ENCODE peak calls at places on chromosome 12, in five cellular contexts. T is NT2/D1, B is HepG2, G is GM12878, F is H1. Z is an unnamed sample.

GRCh38 chr12:94435511-94435927 is 24.1 kb downstream of the CEP83 start:
- DNase-seq in T (no peak), B (no peak), G (no peak), F (no peak), Z (no peak)

GRCh38 chr12:121102307-121102706 is 30.4 kb upstream of the P2RX7 start:
- DNase-seq in T (no peak), B (no peak), G (no peak), F (no peak), Z (no peak)

GRCh38 chr12:63042646-63043045 is 107.7 kb upstream of the PPM1H start:
- DNase-seq in T (no peak), B (no peak), G (no peak), F (no peak), Z (no peak)

GRCh38 chr12:94186461-94187237 is 38.3 kb downstream of the PLXNC1 start:
- DNase-seq in T (no peak), B (no peak), G (no peak), F (peak; percentile 87), Z (no peak)

GRCh38 chr12:116066381-116067230 is 210.9 kb downstream of the MED13L start:
- DNase-seq in T (peak; percentile 36), B (peak; percentile 34), G (no peak), F (no peak), Z (peak; percentile 56)

GRCh38 chr12:3491938-3492867 is 1.2 kb downstream of the PRMT8 start:
- DNase-seq in T (peak; percentile 96), B (peak; percentile 2), G (no peak), F (peak; percentile 86), Z (peak; percentile 83)

GRCh38 chr12:6688543-6688999 is 604 bp downstream of the ZNF384 start:
- DNase-seq in T (peak; percentile 43), B (no peak), G (peak; percentile 48), F (no peak), Z (no peak)

GRCh38 chr12:95646781-95647184 is 95.5 kb upstream of the USP44 start:
- DNase-seq in T (no peak), B (no peak), G (no peak), F (no peak), Z (no peak)

GRCh38 chr12:29164477-29165163 is 15.5 kb downstream of the FAR2 start:
- DNase-seq in T (no peak), B (no peak), G (peak; percentile 55), F (no peak), Z (no peak)

GRCh38 chr12:6460751-6461371 is 9.0 kb downstream of the TAPBPL start:
- DNase-seq in T (no peak), B (no peak), G (peak; percentile 59), F (no peak), Z (no peak)

GRCh38 chr12:31386364-31386777 is 60.4 kb upstream of the SINHCAF start:
- DNase-seq in T (peak; percentile 100), B (no peak), G (no peak), F (peak; percentile 65), Z (no peak)

GRCh38 chr12:7512528-7512927 is 9.0 kb upstream of the CD163 start:
- DNase-seq in T (peak; percentile 73), B (peak; percentile 51), G (no peak), F (no peak), Z (no peak)

GRCh38 chr12:39230086-39230485 is 212.8 kb downstream of the KIF21A start:
- DNase-seq in T (no peak), B (no peak), G (no peak), F (no peak), Z (no peak)

GRCh38 chr12:109098142-109098652 is 800 bp downstream of the UNG start:
- DNase-seq in T (no peak), B (no peak), G (no peak), F (no peak), Z (no peak)

GRCh38 chr12:121801601-121802484 is 2.0 kb upstream of the SETD1B start:
- DNase-seq in T (no peak), B (no peak), G (no peak), F (no peak), Z (no peak)

GRCh38 chr12:7609051-7609450 is 56.7 kb downstream of the APOBEC1 start:
- DNase-seq in T (no peak), B (no peak), G (no peak), F (no peak), Z (no peak)

GRCh38 chr12:2895511-2895910 is 4.8 kb downstream of the TULP3 start:
- DNase-seq in T (no peak), B (no peak), G (no peak), F (no peak), Z (no peak)

GRCh38 chr12:75883241-75883640 is 148.3 kb downstream of the PHLDA1 start:
- DNase-seq in T (no peak), B (no peak), G (no peak), F (no peak), Z (no peak)

GRCh38 chr12:12016284-12017100 is 54.2 kb upstream of the BCL2L14 start:
- DNase-seq in T (no peak), B (no peak), G (no peak), F (no peak), Z (no peak)

GRCh38 chr12:6294533-6295186 is 15.8 kb upstream of the PLEKHG6 start:
- DNase-seq in T (no peak), B (peak; percentile 87), G (no peak), F (no peak), Z (no peak)

GRCh38 chr12:92912052-92912451 is 17.0 kb downstream of the EEA1 start:
- DNase-seq in T (no peak), B (no peak), G (no peak), F (no peak), Z (no peak)

GRCh38 chr12:30952036-30952435 is 25.5 kb downstream of the TSPAN11 start:
- DNase-seq in T (no peak), B (no peak), G (no peak), F (no peak), Z (no peak)

GRCh38 chr12:124523071-124523470 is 44.3 kb downstream of the NCOR2 start:
- DNase-seq in T (no peak), B (no peak), G (no peak), F (no peak), Z (no peak)

GRCh38 chr12:87280356-87280755 is 748.8 kb downstream of the C12orf50 start:
- DNase-seq in T (no peak), B (no peak), G (peak; percentile 21), F (no peak), Z (no peak)

GRCh38 chr12:122837306-122838265 is 2.3 kb downstream of the HIP1R start:
- DNase-seq in T (no peak), B (peak; percentile 57), G (no peak), F (no peak), Z (no peak)

GRCh38 chr12:120109570-120110267 is 6.8 kb downstream of the RAB35 start:
- DNase-seq in T (no peak), B (no peak), G (no peak), F (no peak), Z (no peak)

GRCh38 chr12:113186033-113186365 is 478 bp downstream of the RITA1 start:
- DNase-seq in T (no peak), B (peak; percentile 31), G (no peak), F (no peak), Z (no peak)

GRCh38 chr12:124027753-124028559 is 54.9 kb downstream of the ZNF664 start:
- DNase-seq in T (no peak), B (no peak), G (no peak), F (no peak), Z (no peak)

GRCh38 chr12:132429932-132430643 is 59.9 kb upstream of the FBRSL1 start:
- DNase-seq in T (no peak), B (no peak), G (no peak), F (peak; percentile 61), Z (no peak)

GRCh38 chr12:125544979-125545378 is 479.7 kb downstream of the AACS start:
- DNase-seq in T (no peak), B (no peak), G (no peak), F (no peak), Z (no peak)

GRCh38 chr12:125552223-125552747 is 487.1 kb downstream of the AACS start:
- DNase-seq in T (no peak), B (no peak), G (no peak), F (no peak), Z (no peak)

GRCh38 chr12:125549171-125549570 is 483.9 kb downstream of the AACS start:
- DNase-seq in T (no peak), B (no peak), G (no peak), F (no peak), Z (no peak)

DNA sequence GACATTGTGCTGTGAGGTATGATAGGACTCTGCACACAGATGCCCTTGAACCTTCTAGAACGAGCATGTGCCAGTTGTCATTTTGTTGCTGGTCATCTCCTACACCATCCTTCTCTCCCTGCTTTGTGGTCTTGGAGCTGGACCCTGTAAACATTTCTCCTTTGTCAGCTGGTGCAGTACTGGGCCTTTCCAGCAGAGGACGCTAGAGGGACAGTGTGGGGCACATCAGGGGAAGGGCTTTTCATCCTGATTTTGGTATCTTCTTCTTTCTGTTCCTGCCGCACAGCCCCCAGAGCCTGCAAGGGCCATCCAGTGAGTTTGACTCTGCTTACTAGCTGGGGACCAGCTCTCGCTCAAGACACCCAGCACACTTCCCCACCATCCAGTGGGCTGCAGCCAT is 484.6 kb downstream of the AACS start:
- DNase-seq in T (peak; percentile 30), B (no peak), G (no peak), F (peak; percentile 89), Z (no peak)
- TF ChIP-seq SUZ12 in T (no peak), B (no peak), G (no peak), F (no peak), Z (no peak)

DNA sequence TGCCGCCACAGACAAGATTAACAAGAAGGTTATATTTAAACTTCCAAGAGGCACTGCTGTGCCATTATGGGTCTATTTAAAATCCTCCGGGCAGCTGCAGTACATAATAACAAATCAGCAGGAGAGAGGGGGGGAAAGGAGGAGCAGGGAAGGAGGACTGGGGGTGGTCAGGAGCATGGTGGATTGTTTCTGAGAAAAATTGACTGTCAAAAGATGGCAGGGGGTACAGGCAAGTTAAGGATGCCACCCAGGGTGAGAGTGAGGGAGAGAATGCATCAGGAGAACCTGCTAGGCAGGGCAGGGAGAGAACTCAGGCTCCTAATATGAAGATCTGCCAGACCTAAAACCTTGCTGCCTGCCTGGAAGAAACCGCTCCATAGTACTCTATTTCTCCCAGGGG is 181.8 kb downstream of the GRIN2B start:
- DNase-seq in T (peak; percentile 60), B (no peak), G (no peak), F (peak; percentile 53), Z (no peak)
- TF ChIP-seq SUZ12 in T (no peak), B (no peak), G (no peak), F (no peak), Z (no peak)

DNA sequence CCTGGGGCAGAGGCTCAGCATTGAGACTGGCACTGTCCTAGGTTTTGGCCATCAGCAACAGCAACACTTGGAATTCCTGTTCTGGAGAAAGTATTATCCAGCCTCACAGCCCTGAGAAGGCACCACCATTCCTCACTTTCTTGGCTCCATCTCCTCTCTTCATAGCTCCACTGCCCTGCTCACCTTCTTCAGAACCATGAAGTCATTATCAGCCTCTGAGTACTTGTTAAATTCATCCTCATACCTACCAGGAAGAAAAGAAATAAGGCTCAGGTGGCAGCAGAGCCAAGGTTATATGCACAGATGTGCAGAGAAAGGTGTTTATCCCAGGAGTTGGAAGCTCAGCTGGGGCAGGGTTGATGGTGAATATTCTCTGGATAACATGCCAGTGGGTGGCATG is 25.4 kb downstream of the KRT76 start:
- DNase-seq in T (no peak), B (no peak), G (no peak), F (no peak), Z (no peak)
- TF ChIP-seq SUZ12 in T (no peak), B (no peak), G (no peak), F (no peak), Z (no peak)

DNA sequence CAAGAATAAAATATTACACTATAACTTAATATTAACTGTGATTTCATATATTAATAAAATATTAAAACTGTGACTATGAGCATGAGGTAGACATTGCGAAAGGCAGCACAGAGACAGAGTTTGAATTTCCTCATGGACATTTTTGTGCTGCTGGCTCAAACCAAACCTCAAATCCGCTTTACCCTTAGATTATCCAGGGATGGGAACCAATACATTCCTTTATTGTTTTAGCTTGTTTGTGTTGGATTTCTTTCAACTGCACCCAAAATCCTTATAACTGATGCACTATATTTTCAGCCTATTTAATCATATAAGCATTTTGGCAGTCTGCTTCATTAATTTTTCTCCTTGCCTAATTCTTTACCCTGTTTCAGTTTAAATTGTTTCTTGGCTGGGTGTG is 436.7 kb downstream of the ATP23 start:
- DNase-seq in T (no peak), B (no peak), G (no peak), F (no peak), Z (no peak)
- TF ChIP-seq SUZ12 in T (no peak), B (no peak), G (no peak), F (no peak), Z (no peak)